ENCODE peak calls at places on chromosomes 13 and 19, in six cellular contexts. T is GM23338; N is A549; M is left ventricle myocardium inferior; I is CD8-positive, alpha-beta memory T cell; Z is substantia nigra. U is an unnamed sample.

GRCh38 chr13:33126909-33127607 is 110.8 kb downstream of the KL start:
- DNase-seq in Z (no peak), N (no peak), T (no peak), I (no peak), M (peak), U (no peak)

GRCh38 chr13:26469602-26470001 is 87.9 kb upstream of the WASF3 start:
- DNase-seq in Z (no peak), M (no peak), T (no peak), I (no peak), N (no peak), U (no peak)

GRCh38 chr13:77697208-77698103 is at the start of gene SLAIN1:
- DNase-seq in M (peak), N (peak), I (peak), Z (peak), T (peak), U (peak)

GRCh38 chr13:106496072-106496997 is 39.1 kb downstream of the EFNB2 start:
- DNase-seq in N (no peak), Z (no peak), I (no peak), T (no peak), M (no peak), U (no peak)

GRCh38 chr13:73261739-73262216 is 203.0 kb downstream of the KLF5 start:
- DNase-seq in I (no peak), T (no peak), N (no peak), M (no peak), Z (no peak), U (no peak)

GRCh38 chr19:38952395-38953165 is 21.8 kb downstream of the MRPS12 start:
- DNase-seq in Z (no peak), T (peak), N (peak), I (peak), M (no peak), U (no peak)

GRCh38 chr19:42242512-42243409 is at the start of gene GSK3A:
- DNase-seq in M (peak), T (peak), N (peak), I (peak), Z (peak), U (peak)

GRCh38 chr13:30341815-30342570 is 34.6 kb upstream of the KATNAL1 start:
- DNase-seq in Z (peak), T (no peak), N (no peak), M (peak), I (no peak), U (peak)

GRCh38 chr13:99800951-99801350 is 170.6 kb downstream of the ZIC5 start:
- DNase-seq in N (no peak), Z (no peak), T (peak), I (no peak), M (no peak), U (no peak)

GRCh38 chr13:28423010-28423409 is 71.9 kb downstream of the FLT1 start:
- DNase-seq in N (no peak), M (peak), T (no peak), I (peak), Z (peak), U (peak)

GRCh38 chr13:113151745-113152707 is 6.4 kb upstream of the PROZ start:
- DNase-seq in T (no peak), I (peak), M (no peak), N (no peak), Z (no peak), U (no peak)

GRCh38 chr13:73171242-73171641 is 112.4 kb downstream of the KLF5 start:
- DNase-seq in M (no peak), T (no peak), N (no peak), I (no peak), Z (no peak), U (no peak)

GRCh38 chr19:38434549-38435051 is 1.1 kb downstream of the RYR1 start:
- DNase-seq in N (no peak), Z (peak), I (no peak), T (peak), M (peak), U (no peak)

GRCh38 chr13:98890186-98890585 is 87.7 kb downstream of the DOCK9 start:
- DNase-seq in M (no peak), T (no peak), N (no peak), I (no peak), Z (peak), U (no peak)

GRCh38 chr19:2481466-2481865 is 5.5 kb downstream of the GADD45B start:
- DNase-seq in M (no peak), T (no peak), I (no peak), N (no peak), Z (no peak), U (no peak)

GRCh38 chr19:23972161-23972560 is 57.5 kb downstream of the ZNF726 start:
- DNase-seq in M (no peak), N (no peak), T (no peak), I (no peak), Z (no peak), U (no peak)

GRCh38 chr13:103883698-103884097 is 817.5 kb upstream of the SLC10A2 start:
- DNase-seq in I (no peak), N (no peak), M (no peak), T (no peak), Z (no peak), U (no peak)

GRCh38 chr19:23436318-23436717 is 41.0 kb upstream of the ZNF91 start:
- DNase-seq in Z (no peak), I (no peak), N (no peak), M (no peak), T (peak), U (no peak)

GRCh38 chr13:66402546-66402945 is 827.6 kb downstream of the PCDH9 start:
- DNase-seq in Z (no peak), M (no peak), N (peak), I (no peak), T (no peak), U (no peak)

GRCh38 chr13:67097856-67098255 is 132.3 kb downstream of the PCDH9 start:
- DNase-seq in N (no peak), I (no peak), T (no peak), M (no peak), Z (no peak), U (no peak)

GRCh38 chr13:25046274-25046984 is 49.5 kb upstream of the PABPC3 start:
- DNase-seq in I (no peak), M (no peak), N (no peak), T (peak), Z (peak), U (no peak)

GRCh38 chr13:103531278-103531677 is 465.1 kb upstream of the SLC10A2 start:
- DNase-seq in I (no peak), M (no peak), N (no peak), T (no peak), Z (no peak), U (no peak)

GRCh38 chr13:107865643-107866006 is 349.7 kb downstream of the LIG4 start:
- DNase-seq in N (no peak), I (no peak), T (no peak), M (no peak), Z (no peak), U (no peak)

GRCh38 chr19:52099497-52100138 is 4.1 kb upstream of the ZNF841 start:
- DNase-seq in M (no peak), T (no peak), I (no peak), Z (no peak), N (no peak), U (no peak)
- H3K27ac ChIP-seq in M (no peak), T (no peak), I (no peak), Z (no peak), N (no peak), U (no peak)

GRCh38 chr13:23743269-23743668 is 145.9 kb downstream of the MIPEP start:
- DNase-seq in N (peak), Z (no peak), M (no peak), I (peak), T (no peak), U (no peak)
- H3K27ac ChIP-seq in N (peak), Z (no peak), M (no peak), I (no peak), T (no peak), U (no peak)

GRCh38 chr19:469833-470232 is 9.0 kb upstream of the SHC2 start:
- DNase-seq in N (no peak), I (no peak), M (no peak), T (no peak), Z (no peak), U (no peak)
- H3K27ac ChIP-seq in N (no peak), I (no peak), M (no peak), T (no peak), Z (no peak), U (no peak)

GRCh38 chr19:13032837-13033236 is 37.6 kb downstream of the NFIX start:
- DNase-seq in I (no peak), N (no peak), M (no peak), Z (no peak), T (no peak), U (no peak)

GRCh38 chr19:13033819-13034611 is 38.7 kb downstream of the NFIX start:
- DNase-seq in T (peak), N (peak), I (no peak), M (peak), Z (peak), U (peak)

GRCh38 chr19:13035820-13036365 is 40.6 kb downstream of the NFIX start:
- DNase-seq in Z (no peak), T (no peak), I (no peak), N (no peak), M (no peak), U (no peak)

GRCh38 chr19:13033244-13033643 is 38.0 kb downstream of the NFIX start:
- DNase-seq in N (no peak), M (no peak), T (no peak), Z (peak), I (no peak), U (no peak)

DNA sequence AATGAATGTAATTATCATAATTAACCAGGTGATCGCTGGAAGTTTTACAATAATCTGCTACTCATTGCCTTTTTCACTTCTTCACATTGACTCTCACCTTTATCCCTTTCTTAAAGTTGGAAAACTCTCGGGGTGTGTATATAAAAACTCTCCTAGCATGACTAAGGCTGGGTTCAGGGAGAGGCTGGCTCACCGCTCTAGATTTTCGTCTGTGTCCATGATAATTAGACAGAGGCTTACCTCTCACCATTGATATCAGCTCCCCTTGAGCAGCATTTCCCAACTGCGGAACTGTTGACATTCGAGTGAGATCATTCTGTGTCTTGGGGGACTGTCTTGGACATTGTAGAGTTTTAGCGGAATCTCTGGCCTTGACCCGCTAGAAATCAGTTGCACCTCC is 39.4 kb downstream of the NFIX start:
- DNase-seq in M (no peak), T (no peak), Z (no peak), N (no peak), I (no peak), U (no peak)
- H3K27ac ChIP-seq in M (peak), T (no peak), Z (peak), N (no peak), I (no peak), U (peak)

GRCh38 chr13:109784590-109785140 is 1.7 kb downstream of the IRS2 start:
- DNase-seq in T (peak), I (peak), M (peak), N (peak), Z (peak), U (peak)

GRCh38 chr13:109786457-109787134 is at the start of gene IRS2:
- DNase-seq in N (peak), Z (peak), T (peak), I (peak), M (peak), U (peak)

GRCh38 chr13:109785141-109785891 is 1.1 kb downstream of the IRS2 start:
- DNase-seq in T (peak), M (peak), N (peak), Z (no peak), I (peak), U (peak)

GRCh38 chr13:109787135-109787954 is 962 bp upstream of the IRS2 start:
- DNase-seq in Z (no peak), M (peak), I (peak), N (no peak), T (peak), U (peak)

GRCh38 chr13:109785892-109786450 is 412 bp downstream of the IRS2 start:
- DNase-seq in Z (peak), N (no peak), T (peak), I (peak), M (no peak), U (peak)
- H3K27ac ChIP-seq in Z (peak), N (peak), T (no peak), I (no peak), M (peak), U (peak)

DNA sequence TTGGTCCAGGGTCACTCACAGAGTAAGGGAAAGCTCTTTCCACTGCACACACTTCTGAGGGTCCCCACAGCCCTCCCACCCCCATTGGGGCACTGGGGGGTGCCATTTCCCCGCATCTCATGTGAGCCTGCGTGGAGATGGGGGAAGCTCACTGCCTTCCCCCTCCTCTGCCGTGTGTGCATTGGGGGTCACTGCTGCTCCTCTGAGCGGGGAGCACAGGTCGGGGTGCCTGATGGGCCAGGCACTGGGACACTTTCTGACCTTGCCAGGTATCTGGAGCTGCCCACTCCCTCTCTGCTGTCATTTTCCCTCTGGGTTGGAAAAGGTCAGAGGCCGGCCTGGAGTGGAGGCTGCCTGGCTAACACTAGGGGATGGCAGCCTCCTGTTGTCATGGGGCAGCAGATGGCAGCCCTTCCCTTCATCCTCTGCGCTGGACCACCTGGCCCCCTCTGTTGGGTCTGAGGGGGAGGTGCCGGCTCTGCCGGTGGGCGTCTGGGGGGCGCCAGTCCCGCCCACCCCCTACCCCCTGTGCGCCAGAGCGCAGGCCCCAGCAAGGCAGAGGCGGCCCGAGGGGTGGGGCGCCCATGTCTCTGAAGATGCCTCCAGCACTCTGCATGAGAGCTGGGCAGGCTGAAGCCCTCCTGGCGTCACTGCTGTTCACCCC is 9.1 kb downstream of the SSBP4 start:
- DNase-seq in Z (no peak), T (no peak), N (no peak), M (no peak), I (no peak), U (no peak)
- H3K27ac ChIP-seq in Z (no peak), T (no peak), N (peak), M (peak), I (peak), U (peak)

GRCh38 chr19:5102520-5102919 is 133.6 kb downstream of the KDM4B start:
- DNase-seq in M (no peak), T (no peak), N (no peak), Z (no peak), I (no peak), U (no peak)
- H3K27ac ChIP-seq in M (peak), T (no peak), N (no peak), Z (no peak), I (no peak), U (no peak)

GRCh38 chr13:80047406-80047805 is 293.5 kb downstream of the SPRY2 start:
- DNase-seq in N (no peak), M (no peak), T (no peak), I (no peak), Z (no peak), U (no peak)
- H3K27ac ChIP-seq in N (no peak), M (no peak), T (no peak), I (no peak), Z (no peak), U (no peak)

GRCh38 chr13:95505976-95506375 is 46.5 kb upstream of the CLDN10 start:
- DNase-seq in I (no peak), Z (no peak), T (peak), M (no peak), N (no peak), U (no peak)
- H3K27ac ChIP-seq in I (no peak), Z (no peak), T (no peak), M (no peak), N (no peak), U (no peak)

GRCh38 chr19:54432144-54432738 is 16.8 kb upstream of the LENG8 start:
- DNase-seq in Z (no peak), I (no peak), M (no peak), N (no peak), T (no peak), U (no peak)
- H3K27ac ChIP-seq in Z (peak), I (no peak), M (no peak), N (no peak), T (no peak), U (no peak)